ENCODE peak calls at places on chromosomes 16 and 17, in four cellular contexts. U is HCT116, E is progenitor cell of endocrine pancreas, M is hepatocyte. I is an unnamed sample.

GRCh38 chr17:19313066-19313745 is 49.3 kb downstream of the B9D1 start:
- DNase-seq in U (no peak), E (no peak), M (no peak), I (no peak)

GRCh38 chr16:86090461-86091170 is 191.7 kb downstream of the IRF8 start:
- DNase-seq in U (no peak), E (no peak), M (no peak), I (no peak)

GRCh38 chr16:23510154-23510914 is at the start of gene GGA2:
- DNase-seq in U (peak), E (peak), M (peak), I (peak)

GRCh38 chr17:10384175-10384574 is 11.4 kb upstream of the MYH13 start:
- DNase-seq in U (no peak), E (no peak), M (no peak), I (no peak)

GRCh38 chr16:67481561-67482259 is 753 bp upstream of the ATP6V0D1 start:
- DNase-seq in U (no peak), E (no peak), M (peak), I (no peak)

GRCh38 chr16:67803894-67804293 is 2.5 kb downstream of the RANBP10 start:
- DNase-seq in U (no peak), E (no peak), M (no peak), I (no peak)

GRCh38 chr17:29619251-29619650 is 3.5 kb downstream of the CORO6 start:
- DNase-seq in U (no peak), E (no peak), M (no peak), I (no peak)

GRCh38 chr16:81008151-81008789 is 1.3 kb downstream of the CENPN start:
- DNase-seq in U (no peak), E (no peak), M (no peak), I (no peak)

GRCh38 chr16:8670014-8670560 is 4.3 kb upstream of the ABAT start:
- DNase-seq in U (no peak), E (no peak), M (no peak), I (no peak)

GRCh38 chr17:54980372-54980771 is 11.8 kb downstream of the STXBP4 start:
- DNase-seq in U (no peak), E (no peak), M (no peak), I (no peak)

GRCh38 chr17:40755231-40755630 is at the start of gene KRT25:
- DNase-seq in U (no peak), E (no peak), M (no peak), I (no peak)

GRCh38 chr17:50423553-50424159 is 2.4 kb upstream of the ACSF2 start:
- DNase-seq in U (peak), E (no peak), M (peak), I (no peak)

DNA sequence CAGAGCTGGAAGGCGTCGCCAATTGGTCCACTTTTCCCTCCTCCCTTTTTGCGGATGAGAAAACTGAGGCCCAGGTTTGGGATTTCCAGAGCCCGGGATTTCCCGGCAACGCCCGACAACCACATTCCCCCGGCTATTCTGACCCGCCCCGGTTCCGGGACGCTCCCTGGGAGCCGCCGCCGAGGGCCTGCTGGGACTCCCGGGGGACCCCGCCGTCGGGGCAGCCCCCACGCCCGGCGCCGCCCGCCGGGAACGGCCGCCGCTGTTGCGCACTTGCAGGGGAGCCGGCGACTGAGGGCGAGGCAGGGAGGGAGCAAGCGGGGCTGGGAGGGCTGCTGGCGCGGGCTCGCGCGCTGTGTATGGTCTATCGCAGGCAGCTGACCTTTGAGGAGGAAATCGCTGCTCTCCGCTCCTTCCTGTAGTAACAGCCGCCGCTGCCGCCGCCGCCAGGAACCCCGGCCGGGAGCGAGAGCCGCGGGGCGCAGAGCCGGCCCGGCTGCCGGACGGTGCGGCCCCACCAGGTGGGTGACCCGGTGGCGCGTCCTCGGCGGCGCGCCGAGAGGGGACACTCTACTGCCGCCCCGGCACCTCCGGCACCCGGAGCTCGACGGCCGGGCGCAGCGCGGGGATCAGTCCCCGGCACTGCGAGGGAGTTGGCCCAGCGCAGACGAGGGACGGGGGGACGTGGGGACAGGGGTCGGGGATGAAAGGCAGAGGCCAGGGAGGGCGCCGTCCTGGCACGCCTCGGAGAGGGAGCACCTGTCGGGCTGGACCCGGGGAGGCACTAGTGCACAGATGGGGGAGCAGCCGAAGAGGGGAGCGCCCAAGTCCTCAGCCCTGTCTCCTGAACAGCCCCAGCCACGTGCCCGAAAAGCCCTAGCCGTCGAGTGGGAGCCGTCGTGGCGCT is at the start of gene STAT5A:
- DNase-seq in U (no peak), E (peak), M (peak), I (peak)
- TF ChIP-seq CTCF in U (no peak), E (no peak), M (no peak), I (no peak)

GRCh38 chr16:24577167-24577566 is 37.8 kb downstream of the RBBP6 start:
- DNase-seq in U (no peak), E (no peak), M (no peak), I (no peak)

GRCh38 chr16:24583494-24583893 is 44.1 kb downstream of the RBBP6 start:
- DNase-seq in U (no peak), E (no peak), M (no peak), I (no peak)

DNA sequence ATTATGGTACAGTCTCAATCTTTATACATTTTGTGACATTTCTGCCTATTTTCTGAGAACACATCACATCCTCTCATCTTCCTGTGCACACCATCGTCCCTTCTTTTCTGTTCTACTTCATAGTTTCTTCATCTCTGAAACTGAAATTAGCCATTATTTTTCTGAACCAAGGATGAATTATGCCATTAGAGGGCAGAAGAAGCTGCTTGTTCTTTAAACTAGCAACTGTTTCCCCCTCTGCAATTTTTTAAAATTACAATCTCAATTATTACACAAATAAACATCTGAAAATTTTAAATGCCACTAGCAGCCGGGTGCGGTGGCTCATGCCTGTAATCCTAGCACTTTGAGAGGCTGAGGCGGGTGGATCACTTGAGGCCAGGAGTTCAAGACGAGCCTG is 41.3 kb downstream of the RBBP6 start:
- DNase-seq in U (no peak), E (no peak), M (peak), I (no peak)
- TF ChIP-seq CTCF in U (peak), E (peak), M (peak), I (no peak)

DNA sequence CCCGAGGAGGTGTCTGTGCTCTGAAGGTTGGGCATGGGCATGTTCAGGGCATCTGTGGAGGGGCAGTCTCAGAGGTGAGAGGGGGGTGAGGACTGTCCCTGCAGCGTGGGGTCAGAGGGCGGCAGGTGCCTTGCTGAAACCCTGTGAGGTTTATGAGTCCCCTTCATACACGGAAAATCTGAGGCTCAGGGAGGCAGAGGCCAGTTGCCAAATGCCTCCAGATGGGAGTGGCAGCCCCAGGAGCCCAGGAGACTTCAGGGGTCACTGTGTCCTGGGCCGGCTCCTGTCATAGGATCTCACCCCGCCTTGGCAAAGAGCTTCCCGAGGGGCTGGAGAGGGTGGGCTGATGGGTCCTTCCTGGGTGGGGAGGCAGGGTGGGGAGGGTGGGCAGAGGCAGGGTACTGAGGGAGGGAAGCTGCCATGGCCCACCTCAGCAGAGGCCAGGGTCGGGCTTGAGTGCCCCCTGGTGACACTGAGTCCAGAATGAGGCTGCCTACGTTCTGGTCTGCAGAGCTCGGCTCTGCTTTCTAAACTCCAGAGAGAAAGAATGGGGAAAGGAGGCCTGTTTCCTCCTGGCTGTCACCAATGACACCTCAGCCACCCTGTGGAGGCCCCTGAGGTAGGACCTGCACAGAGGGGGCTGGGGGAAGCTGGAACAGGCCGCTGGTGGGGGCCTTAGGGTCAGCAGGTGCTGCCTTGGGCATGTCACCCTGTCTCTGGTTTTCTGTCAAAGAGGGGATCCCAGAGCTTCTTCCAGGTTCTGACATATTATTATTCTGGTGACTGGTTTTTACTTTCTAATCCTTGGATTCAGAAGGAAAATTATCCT is 1.1 kb downstream of the LGALS9 start:
- DNase-seq in U (no peak), E (no peak), M (no peak), I (no peak)
- TF ChIP-seq CTCF in U (no peak), E (no peak), M (no peak), I (no peak)

GRCh38 chr16:66260522-66261290 is 105.8 kb upstream of the CDH5 start:
- DNase-seq in U (no peak), E (no peak), M (peak), I (no peak)

GRCh38 chr16:66261826-66262225 is 104.7 kb upstream of the CDH5 start:
- DNase-seq in U (no peak), E (no peak), M (peak), I (no peak)

GRCh38 chr16:66263168-66263972 is 103.1 kb upstream of the CDH5 start:
- DNase-seq in U (no peak), E (no peak), M (peak), I (no peak)

GRCh38 chr16:66263973-66264310 is 102.5 kb upstream of the CDH5 start:
- DNase-seq in U (no peak), E (no peak), M (peak), I (no peak)

GRCh38 chr16:66262253-66263167 is 104.0 kb upstream of the CDH5 start:
- DNase-seq in U (no peak), E (no peak), M (peak), I (no peak)
- TF ChIP-seq CTCF in U (no peak), E (no peak), M (no peak), I (no peak)

GRCh38 chr17:56595831-56596740 is 2.6 kb downstream of the NOG start:
- DNase-seq in U (no peak), E (no peak), M (peak), I (no peak)

GRCh38 chr17:56594528-56595418 is 1.3 kb downstream of the NOG start:
- DNase-seq in U (no peak), E (no peak), M (peak), I (no peak)

GRCh38 chr17:56592487-56593072 is 919 bp upstream of the NOG start:
- DNase-seq in U (no peak), E (peak), M (peak), I (peak)

GRCh38 chr17:56593073-56593740 is at the start of gene NOG:
- DNase-seq in U (no peak), E (peak), M (peak), I (no peak)

GRCh38 chr17:56593741-56594527 is 435 bp downstream of the NOG start:
- DNase-seq in U (no peak), E (peak), M (peak), I (peak)
- TF ChIP-seq CTCF in U (no peak), E (peak), M (no peak), I (no peak)

DNA sequence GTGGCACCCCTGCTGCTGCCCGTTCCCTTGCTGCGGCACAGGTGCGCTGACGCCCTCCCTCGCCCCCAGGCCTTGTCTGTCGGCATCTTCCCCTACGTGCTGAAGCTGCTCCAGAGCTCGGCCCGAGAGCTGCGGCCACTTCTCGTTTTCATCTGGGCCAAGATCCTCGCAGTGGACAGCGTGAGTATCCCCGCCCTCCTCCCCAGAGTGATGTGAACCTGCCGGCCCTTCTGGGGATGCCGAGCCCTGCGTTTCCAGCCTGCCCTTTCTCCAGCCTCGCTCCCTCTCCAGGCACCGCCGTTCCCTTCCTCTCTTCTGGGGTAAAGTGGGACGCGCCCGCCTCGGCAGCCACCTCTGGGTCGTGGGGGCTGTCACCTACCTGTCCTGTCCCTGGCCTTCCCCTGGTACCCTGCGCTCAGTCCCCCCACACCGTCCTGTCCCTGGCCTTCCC is 133.9 kb upstream of the CHMP6 start:
- DNase-seq in U (no peak), E (no peak), M (no peak), I (no peak)
- TF ChIP-seq CTCF in U (no peak), E (no peak), M (no peak), I (no peak)

GRCh38 chr16:58411736-58412614 is 19.7 kb downstream of the GINS3 start:
- DNase-seq in U (no peak), E (no peak), M (no peak), I (no peak)
- TF ChIP-seq CTCF in U (no peak), E (no peak), M (no peak), I (no peak)

GRCh38 chr17:38444151-38444550 is 15.9 kb downstream of the ARHGAP23 start:
- DNase-seq in U (no peak), E (peak), M (peak), I (no peak)
- TF ChIP-seq CTCF in U (peak), E (peak), M (peak), I (peak)

GRCh38 chr17:48611681-48612455 is 1.1 kb upstream of the HOXB7 start:
- DNase-seq in U (no peak), E (no peak), M (no peak), I (no peak)

GRCh38 chr17:48612456-48612853 is 1.6 kb upstream of the HOXB7 start:
- DNase-seq in U (no peak), E (no peak), M (no peak), I (no peak)

GRCh38 chr17:48614904-48615211 is 234 bp downstream of the HOXB8 start:
- DNase-seq in U (no peak), E (no peak), M (no peak), I (no peak)

GRCh38 chr17:48613862-48614694 is 1.0 kb downstream of the HOXB8 start:
- DNase-seq in U (no peak), E (no peak), M (no peak), I (no peak)

GRCh38 chr17:48612854-48613691 is 2.0 kb downstream of the HOXB8 start:
- DNase-seq in U (no peak), E (no peak), M (peak), I (peak)
- TF ChIP-seq CTCF in U (no peak), E (peak), M (no peak), I (peak)

GRCh38 chr16:17261197-17261858 is 209.4 kb downstream of the XYLT1 start:
- DNase-seq in U (no peak), E (no peak), M (no peak), I (no peak)
- TF ChIP-seq CTCF in U (no peak), E (no peak), M (no peak), I (no peak)